ENCODE peak calls at places on chromosomes 5 and 9, in four cellular contexts. One of them, this sample, is unnamed.

GRCh38 chr5:109412981-109413402 is 3.2 kb upstream of the PJA2 start:
- DNase-seq in IMR-90: no peak
- DNase-seq in uterus: no peak
- DNase-seq in AG04450: no peak
- DNase-seq in this sample: no peak

GRCh38 chr5:55572600-55572999 is 37.8 kb upstream of the PLPP1 start:
- DNase-seq in IMR-90: no peak
- DNase-seq in uterus: no peak
- DNase-seq in AG04450: no peak
- DNase-seq in this sample: no peak

GRCh38 chr5:117203584-117203983 is 629.0 kb upstream of the SEMA6A start:
- DNase-seq in IMR-90: no peak
- DNase-seq in uterus: no peak
- DNase-seq in AG04450: no peak
- DNase-seq in this sample: no peak

GRCh38 chr9:98022447-98022846 is 34.1 kb upstream of the NANS start:
- DNase-seq in IMR-90: peak
- DNase-seq in uterus: no peak
- DNase-seq in AG04450: no peak
- DNase-seq in this sample: no peak

GRCh38 chr9:80994892-80995291 is 694.5 kb downstream of the TLE1 start:
- DNase-seq in IMR-90: peak
- DNase-seq in uterus: no peak
- DNase-seq in AG04450: no peak
- DNase-seq in this sample: no peak

GRCh38 chr9:6842584-6842947 is 84.8 kb downstream of the KDM4C start:
- DNase-seq in IMR-90: peak
- DNase-seq in uterus: no peak
- DNase-seq in AG04450: no peak
- DNase-seq in this sample: no peak

GRCh38 chr9:17332129-17332528 is 197.3 kb downstream of the CNTLN start:
- DNase-seq in IMR-90: no peak
- DNase-seq in uterus: no peak
- DNase-seq in AG04450: no peak
- DNase-seq in this sample: no peak

GRCh38 chr9:120475341-120475740 is 104.6 kb downstream of the CDK5RAP2 start:
- DNase-seq in IMR-90: peak
- DNase-seq in uterus: no peak
- DNase-seq in AG04450: no peak
- DNase-seq in this sample: no peak

GRCh38 chr5:181198905-181199519 is 6.0 kb downstream of the TRIM7 start:
- DNase-seq in IMR-90: no peak
- DNase-seq in uterus: no peak
- DNase-seq in AG04450: no peak
- DNase-seq in this sample: no peak

GRCh38 chr5:123945548-123945947 is 433.6 kb downstream of the CSNK1G3 start:
- DNase-seq in IMR-90: no peak
- DNase-seq in uterus: no peak
- DNase-seq in AG04450: no peak
- DNase-seq in this sample: no peak

GRCh38 chr5:8176101-8176693 is 307.2 kb downstream of the MTRR start:
- DNase-seq in IMR-90: peak
- DNase-seq in uterus: no peak
- DNase-seq in AG04450: no peak
- DNase-seq in this sample: no peak

GRCh38 chr5:58965677-58966414 is 383.0 kb downstream of the RAB3C start:
- DNase-seq in IMR-90: no peak
- DNase-seq in uterus: no peak
- DNase-seq in AG04450: no peak
- DNase-seq in this sample: no peak

GRCh38 chr5:116395178-116395577 is 179.4 kb downstream of the SEMA6A start:
- DNase-seq in IMR-90: no peak
- DNase-seq in uterus: no peak
- DNase-seq in AG04450: no peak
- DNase-seq in this sample: no peak

GRCh38 chr9:109118802-109119438 is 827 bp downstream of the TMEM245 start:
- DNase-seq in IMR-90: peak
- DNase-seq in uterus: no peak
- DNase-seq in AG04450: no peak
- DNase-seq in this sample: no peak

GRCh38 chr9:23526806-23527205 is 299.2 kb downstream of the ELAVL2 start:
- DNase-seq in IMR-90: no peak
- DNase-seq in uterus: no peak
- DNase-seq in AG04450: no peak
- DNase-seq in this sample: no peak

GRCh38 chr5:59800375-59800893 is 93.1 kb downstream of the PDE4D start:
- DNase-seq in IMR-90: no peak
- DNase-seq in uterus: no peak
- DNase-seq in AG04450: no peak
- DNase-seq in this sample: no peak

DNA sequence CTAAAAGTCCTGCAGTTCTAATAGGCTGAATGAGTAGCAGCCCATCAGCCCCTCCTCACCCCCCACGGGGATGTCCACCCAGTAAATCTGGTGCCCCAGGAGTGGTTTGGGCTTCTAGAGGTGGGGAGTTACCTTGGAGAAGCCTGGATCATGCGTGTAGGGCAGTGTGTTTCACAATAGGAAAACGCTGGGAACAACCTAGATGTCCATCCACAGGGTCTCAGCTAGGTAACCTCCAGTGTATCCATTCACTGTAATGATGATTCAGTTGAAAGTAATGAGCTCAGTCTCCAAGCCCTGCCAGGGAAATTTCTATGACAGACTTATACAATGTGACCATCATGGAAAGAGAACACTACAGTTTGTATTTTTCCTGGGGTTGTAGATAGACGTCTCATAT is 51.8 kb downstream of the NDST1 start:
- DNase-seq in IMR-90: peak
- DNase-seq in uterus: no peak
- DNase-seq in AG04450: no peak
- DNase-seq in this sample: no peak
- TF ChIP-seq CTCF in IMR-90: no peak
- TF ChIP-seq CTCF in uterus: no peak
- TF ChIP-seq CTCF in AG04450: no peak
- TF ChIP-seq CTCF in this sample: no peak

DNA sequence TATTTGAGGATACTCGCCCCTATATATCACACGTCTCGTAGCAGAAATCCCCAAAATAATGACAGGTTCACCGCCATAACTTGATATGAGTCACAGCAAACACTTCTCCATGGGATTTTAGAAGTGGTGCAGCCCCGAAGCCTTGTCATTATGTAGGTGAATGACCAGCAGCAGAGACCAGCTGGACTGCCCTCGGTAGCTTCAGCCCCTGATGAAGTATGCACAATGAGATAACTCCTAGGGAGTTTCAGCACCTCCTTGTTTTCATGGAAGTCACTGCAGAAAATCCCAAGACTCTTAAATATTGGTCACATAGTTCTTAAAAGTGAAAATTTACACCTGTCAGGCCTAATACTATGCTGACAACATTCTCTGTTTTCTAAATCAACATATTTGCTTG is 1.9 kb downstream of the CTNND2 start:
- DNase-seq in IMR-90: no peak
- DNase-seq in uterus: no peak
- DNase-seq in AG04450: no peak
- DNase-seq in this sample: no peak
- H3K4me3 ChIP-seq in IMR-90: no peak
- H3K4me3 ChIP-seq in uterus: no peak
- H3K4me3 ChIP-seq in AG04450: no peak
- H3K4me3 ChIP-seq in this sample: no peak

DNA sequence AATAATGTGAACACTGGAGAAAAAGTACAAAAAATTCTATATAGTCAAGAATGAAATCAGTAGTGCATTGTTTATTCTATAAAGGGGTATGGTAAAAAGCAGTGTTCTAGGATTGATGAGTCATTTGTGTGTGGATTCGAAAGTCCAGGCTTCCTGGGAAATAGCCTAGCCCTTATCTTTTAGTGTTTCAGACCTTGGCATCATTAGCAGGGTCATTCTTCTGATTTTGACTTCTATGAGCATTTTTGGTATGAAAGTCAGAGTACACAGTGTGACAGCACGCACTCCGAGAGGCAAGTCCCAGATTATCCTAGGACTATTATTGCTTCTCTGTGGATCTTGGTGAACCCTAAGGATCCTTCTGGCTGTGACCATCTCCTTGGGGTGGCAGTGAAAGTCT is 16.9 kb downstream of the PCSK5 start:
- DNase-seq in IMR-90: peak
- DNase-seq in uterus: no peak
- DNase-seq in AG04450: no peak
- DNase-seq in this sample: no peak
- H3K27ac ChIP-seq in IMR-90: no peak
- H3K27ac ChIP-seq in uterus: no peak
- H3K27ac ChIP-seq in AG04450: no peak
- H3K27ac ChIP-seq in this sample: peak

GRCh38 chr5:172800088-172800551 is 29.1 kb upstream of the DUSP1 start:
- DNase-seq in IMR-90: peak
- DNase-seq in uterus: peak
- DNase-seq in AG04450: peak
- DNase-seq in this sample: peak

GRCh38 chr5:172802585-172803176 is 31.4 kb upstream of the ERGIC1 start:
- DNase-seq in IMR-90: peak
- DNase-seq in uterus: no peak
- DNase-seq in AG04450: no peak
- DNase-seq in this sample: no peak

GRCh38 chr5:172799416-172799815 is 28.4 kb upstream of the DUSP1 start:
- DNase-seq in IMR-90: no peak
- DNase-seq in uterus: no peak
- DNase-seq in AG04450: no peak
- DNase-seq in this sample: no peak

GRCh38 chr5:172801184-172801671 is 30.2 kb upstream of the DUSP1 start:
- DNase-seq in IMR-90: peak
- DNase-seq in uterus: no peak
- DNase-seq in AG04450: peak
- DNase-seq in this sample: no peak

GRCh38 chr5:172802013-172802584 is 31.1 kb upstream of the DUSP1 start:
- DNase-seq in IMR-90: no peak
- DNase-seq in uterus: no peak
- DNase-seq in AG04450: no peak
- DNase-seq in this sample: no peak
- TF ChIP-seq CTCF in IMR-90: no peak
- TF ChIP-seq CTCF in uterus: no peak
- TF ChIP-seq CTCF in AG04450: no peak
- TF ChIP-seq CTCF in this sample: no peak

DNA sequence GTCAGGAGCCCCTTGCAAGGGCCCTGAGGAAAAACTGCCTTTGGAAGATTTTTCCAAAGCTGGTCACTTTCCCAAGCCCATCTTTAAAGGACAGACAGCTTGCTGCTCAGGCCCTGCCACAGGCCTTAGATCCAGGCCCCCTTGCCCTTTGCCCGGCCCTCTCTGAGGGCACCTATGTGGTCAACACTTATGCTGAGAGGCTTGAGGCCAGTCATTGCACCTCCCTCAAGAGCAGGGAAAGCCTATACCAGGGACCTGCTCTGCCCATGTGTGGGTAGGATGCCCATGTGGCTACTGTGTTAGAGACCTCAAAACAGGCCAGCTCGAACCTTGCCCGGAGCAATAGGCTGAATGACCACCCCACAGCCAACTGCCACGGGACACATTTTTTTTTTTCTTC is 3.7 kb downstream of the TCF7 start:
- DNase-seq in IMR-90: no peak
- DNase-seq in uterus: no peak
- DNase-seq in AG04450: no peak
- DNase-seq in this sample: no peak
- H3K4me3 ChIP-seq in IMR-90: no peak
- H3K4me3 ChIP-seq in uterus: no peak
- H3K4me3 ChIP-seq in AG04450: no peak
- H3K4me3 ChIP-seq in this sample: no peak

GRCh38 chr5:169607882-169608281 is 24.3 kb downstream of the SPDL1 start:
- DNase-seq in IMR-90: no peak
- DNase-seq in uterus: no peak
- DNase-seq in AG04450: no peak
- DNase-seq in this sample: no peak

GRCh38 chr5:169606279-169606678 is 22.7 kb downstream of the SPDL1 start:
- DNase-seq in IMR-90: no peak
- DNase-seq in uterus: no peak
- DNase-seq in AG04450: no peak
- DNase-seq in this sample: no peak

GRCh38 chr5:169599451-169599850 is 15.9 kb downstream of the SPDL1 start:
- DNase-seq in IMR-90: peak
- DNase-seq in uterus: no peak
- DNase-seq in AG04450: no peak
- DNase-seq in this sample: no peak

GRCh38 chr5:169602535-169602934 is 19.0 kb downstream of the SPDL1 start:
- DNase-seq in IMR-90: peak
- DNase-seq in uterus: no peak
- DNase-seq in AG04450: no peak
- DNase-seq in this sample: no peak
- H3K27ac ChIP-seq in IMR-90: no peak
- H3K27ac ChIP-seq in uterus: no peak
- H3K27ac ChIP-seq in AG04450: no peak
- H3K27ac ChIP-seq in this sample: no peak

GRCh38 chr9:73179594-73179993 is 27.9 kb downstream of the ANXA1 start:
- DNase-seq in IMR-90: peak
- DNase-seq in uterus: no peak
- DNase-seq in AG04450: no peak
- DNase-seq in this sample: no peak

GRCh38 chr9:73180373-73180772 is 28.7 kb downstream of the ANXA1 start:
- DNase-seq in IMR-90: peak
- DNase-seq in uterus: no peak
- DNase-seq in AG04450: no peak
- DNase-seq in this sample: no peak

GRCh38 chr9:73183917-73184861 is 32.5 kb downstream of the ANXA1 start:
- DNase-seq in IMR-90: peak
- DNase-seq in uterus: no peak
- DNase-seq in AG04450: peak
- DNase-seq in this sample: no peak
- TF ChIP-seq CTCF in IMR-90: peak
- TF ChIP-seq CTCF in uterus: peak
- TF ChIP-seq CTCF in AG04450: peak
- TF ChIP-seq CTCF in this sample: peak

This sample was measured in right lobe of liver.